ENCODE peak calls at places on chromosome 6, in eight cellular contexts. Y, E, C, A, Z, B, G and F are unnamed samples. For H3K36me3 and H3K4me1, the result is how much of the 10 kb centered on the place peaks cover.

GRCh38 chr6:218153-219018 is 73.9 kb upstream of the DUSP22 start:
- DNase-seq in Y (no peak), E (no peak), C (no peak), A (no peak), Z (no peak), B (no peak), G (no peak), F (no peak)

GRCh38 chr6:144390886-144391285 is 105.8 kb downstream of the UTRN start:
- DNase-seq in Y (no peak), E (no peak), C (no peak), A (no peak), Z (no peak), B (no peak), G (no peak), F (no peak)

GRCh38 chr6:13787146-13787545 is 27.2 kb downstream of the MCUR1 start:
- DNase-seq in Y (no peak), E (no peak), C (peak), A (peak), Z (no peak), B (no peak), G (no peak), F (no peak)

GRCh38 chr6:16179970-16180431 is 51.1 kb downstream of the MYLIP start:
- DNase-seq in Y (no peak), E (no peak), C (no peak), A (no peak), Z (peak), B (no peak), G (no peak), F (no peak)

GRCh38 chr6:6057442-6058053 is 50.8 kb upstream of the NRN1 start:
- DNase-seq in Y (no peak), E (no peak), C (peak), A (peak), Z (no peak), B (no peak), G (no peak), F (no peak)

GRCh38 chr6:54879188-54879985 is 32.8 kb downstream of the FAM83B start:
- DNase-seq in Y (no peak), E (no peak), C (no peak), A (no peak), Z (no peak), B (no peak), G (no peak), F (no peak)

GRCh38 chr6:154580397-154581135 is 70.1 kb upstream of the CNKSR3 start:
- DNase-seq in Y (no peak), E (no peak), C (no peak), A (no peak), Z (no peak), B (no peak), G (no peak), F (no peak)

GRCh38 chr6:156395276-156395675 is 381.9 kb upstream of the ARID1B start:
- DNase-seq in Y (no peak), E (peak), C (no peak), A (no peak), Z (no peak), B (no peak), G (no peak), F (no peak)

GRCh38 chr6:113855500-113856010 is 1.6 kb upstream of the MARCKS start:
- DNase-seq in Y (no peak), E (no peak), C (peak), A (peak), Z (no peak), B (no peak), G (no peak), F (no peak)

GRCh38 chr6:132742495-132742894 is 15.2 kb downstream of the VNN2 start:
- DNase-seq in Y (no peak), E (no peak), C (no peak), A (peak), Z (no peak), B (no peak), G (no peak), F (no peak)

GRCh38 chr6:132750455-132751248 is 7.1 kb downstream of the VNN2 start:
- DNase-seq in Y (no peak), E (no peak), C (no peak), A (no peak), Z (no peak), B (no peak), G (no peak), F (no peak)

GRCh38 chr6:132741281-132741680 is 16.4 kb downstream of the VNN2 start:
- DNase-seq in Y (no peak), E (no peak), C (no peak), A (no peak), Z (no peak), B (no peak), G (no peak), F (no peak)

GRCh38 chr6:132749111-132749510 is 8.6 kb downstream of the VNN2 start:
- DNase-seq in Y (no peak), E (no peak), C (peak), A (peak), Z (no peak), B (no peak), G (no peak), F (no peak)

DNA sequence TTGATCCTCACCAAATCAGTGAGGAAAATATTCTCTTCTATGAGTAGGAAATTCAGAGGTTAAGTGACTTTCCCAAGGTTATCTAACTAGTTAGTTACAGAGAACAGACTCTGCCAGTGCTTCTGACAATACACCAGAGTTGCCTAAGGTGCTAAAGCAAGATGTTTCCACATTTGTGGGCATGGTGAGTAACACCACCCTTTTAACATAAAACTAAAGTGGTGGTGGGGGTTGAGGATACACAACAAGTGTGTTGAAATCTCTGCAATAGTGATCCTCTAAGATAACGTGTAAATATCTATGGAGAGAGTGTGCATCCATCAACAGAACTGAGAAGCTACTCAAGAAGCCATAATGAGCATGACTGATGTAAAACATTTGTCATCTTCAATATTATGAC is 11.7 kb downstream of the VNN2 start:
- DNase-seq in Y (no peak), E (no peak), C (peak), A (no peak), Z (no peak), B (no peak), G (no peak), F (no peak)
- H3K36me3 ChIP-seq in Y (under half), E (under half), C (under half), A (under half), Z (under half), B (under half), G (under half), F (under half)

GRCh38 chr6:168177492-168177891 is 98.5 kb upstream of the FRMD1 start:
- DNase-seq in Y (no peak), E (no peak), C (no peak), A (no peak), Z (no peak), B (no peak), G (no peak), F (no peak)
- H3K4me1 ChIP-seq in Y (under half), E (under half), C (under half), A (under half), Z (under half), B (under half), G (under half), F (under half)

GRCh38 chr6:85453052-85453451 is 3.2 kb downstream of the NT5E start:
- DNase-seq in Y (no peak), E (no peak), C (no peak), A (no peak), Z (no peak), B (no peak), G (no peak), F (no peak)
- H3K4me3 ChIP-seq in Y (no peak), E (no peak), C (peak), A (no peak), Z (peak), B (peak), G (no peak), F (peak)

GRCh38 chr6:117568247-117568646 is 34.1 kb downstream of the GOPC start:
- DNase-seq in Y (no peak), E (no peak), C (no peak), A (no peak), Z (no peak), B (no peak), G (no peak), F (no peak)
- H3K36me3 ChIP-seq in Y (under half), E (under half), C (half or more), A (half or more), Z (under half), B (under half), G (under half), F (under half)